ENCODE peak calls at places on chromosome X, in ten cellular contexts. C, G, E, X, D, H, Z, R, Q and B are unnamed samples.

GRCh38 chrX:41258871-41259270 is 75.1 kb upstream of the DDX3X start:
- DNase-seq in C (no peak), E (no peak), D (no peak), R (no peak), G (no peak), Z (no peak), Q (no peak), H (peak; percentile 37), X (no peak), B (no peak)

GRCh38 chrX:74835566-74835965 is 89.7 kb downstream of the NEXMIF start:
- DNase-seq in C (no peak), Q (no peak), H (no peak), Z (no peak), D (no peak), E (no peak), G (no peak), R (no peak), X (no peak), B (no peak)

GRCh38 chrX:101958139-101958538 is 26.3 kb upstream of the ZMAT1 start:
- DNase-seq in C (no peak), X (no peak), D (no peak), Z (no peak), R (no peak), Q (no peak), H (no peak), G (no peak), E (no peak), B (no peak)

GRCh38 chrX:7191681-7192110 is 43.7 kb upstream of the PUDP start:
- DNase-seq in C (no peak), H (no peak), G (no peak), X (no peak), E (no peak), Q (no peak), D (no peak), R (no peak), Z (no peak), B (no peak)

GRCh38 chrX:68895339-68896250 is 66.8 kb downstream of the EFNB1 start:
- DNase-seq in H (peak; percentile 66), Q (peak; percentile 52), C (no peak), G (peak; percentile 45), D (no peak), E (peak; percentile 40), Z (no peak), R (no peak), X (no peak), B (no peak)

GRCh38 chrX:115606861-115607260 is 45.9 kb downstream of the PLS3 start:
- DNase-seq in X (no peak), E (no peak), H (no peak), D (no peak), Z (no peak), Q (no peak), C (no peak), R (no peak), G (no peak), B (no peak)

GRCh38 chrX:27435031-27435430 is 28.1 kb downstream of the PPP4R3C start:
- DNase-seq in Q (no peak), D (no peak), Z (no peak), H (no peak), R (no peak), X (no peak), E (no peak), G (no peak), C (no peak), B (no peak)

GRCh38 chrX:17738737-17739535 is 1.6 kb downstream of the SCML1 start:
- DNase-seq in R (no peak), G (no peak), X (no peak), H (peak; percentile 1), E (no peak), D (no peak), Z (no peak), C (no peak), Q (no peak), B (no peak)

GRCh38 chrX:111869639-111870034 is 6.3 kb upstream of the TRPC5OS start:
- DNase-seq in Q (peak; percentile 13), G (peak; percentile 5), D (no peak), E (peak; percentile 9), X (no peak), Z (peak; percentile 21), H (peak; percentile 57), C (peak; percentile 8), R (no peak), B (peak; percentile 24)

GRCh38 chrX:67543818-67544217 is at the start of gene AR:
- DNase-seq in D (peak; percentile 83), E (peak; percentile 66), G (no peak), X (no peak), C (no peak), Z (no peak), H (peak; percentile 55), Q (no peak), R (peak; percentile 72), B (no peak)

GRCh38 chrX:153772608-153773217 is 8.1 kb upstream of the SRPK3 start:
- DNase-seq in Q (no peak), H (no peak), Z (no peak), E (peak; percentile 3), D (peak; percentile 35), R (no peak), C (no peak), G (no peak), X (no peak), B (no peak)

GRCh38 chrX:154460326-154460725 is 2.2 kb downstream of the PLXNA3 start:
- DNase-seq in R (no peak), Z (no peak), X (no peak), C (no peak), Q (no peak), D (no peak), E (no peak), H (no peak), G (no peak), B (no peak)

GRCh38 chrX:20459410-20460350 is 193.0 kb upstream of the RPS6KA3 start:
- DNase-seq in C (no peak), R (no peak), Q (no peak), G (no peak), E (no peak), Z (no peak), X (no peak), D (no peak), H (no peak), B (no peak)

GRCh38 chrX:68428431-68428830 is 4.9 kb downstream of the OPHN1 start:
- DNase-seq in Z (no peak), Q (no peak), X (no peak), G (peak; percentile 41), C (no peak), R (no peak), H (peak; percentile 20), D (no peak), E (no peak), B (no peak)

GRCh38 chrX:106999002-106999975 is 723 bp downstream of the MORC4 start:
- DNase-seq in R (peak; percentile 40), Z (peak; percentile 11), X (peak; percentile 24), G (peak; percentile 34), Q (no peak), D (peak; percentile 69), C (peak; percentile 7), E (peak; percentile 29), H (peak; percentile 64), B (no peak)
- TF ChIP-seq CTCF in R (peak; percentile 55), Z (peak; percentile 37), X (no peak), G (peak; percentile 66), Q (peak; percentile 47), D (peak; percentile 55), C (peak; percentile 49), E (peak; percentile 60), H (peak; percentile 54), B (peak; percentile 47)

GRCh38 chrX:6052111-6052745 is 176.4 kb downstream of the NLGN4X start:
- DNase-seq in R (no peak), X (no peak), C (no peak), Q (no peak), H (no peak), Z (no peak), E (no peak), G (no peak), D (no peak), B (no peak)
- TF ChIP-seq CTCF in R (no peak), X (no peak), C (no peak), Q (no peak), H (no peak), Z (no peak), E (no peak), G (no peak), D (no peak), B (no peak)

GRCh38 chrX:39477031-39477430 is 620.7 kb downstream of the BCOR start:
- DNase-seq in E (no peak), G (no peak), H (no peak), Z (no peak), X (no peak), D (no peak), C (no peak), R (no peak), Q (no peak), B (no peak)

GRCh38 chrX:39476596-39476995 is 621.2 kb downstream of the BCOR start:
- DNase-seq in D (no peak), C (no peak), G (no peak), R (peak; percentile 18), Q (no peak), Z (no peak), E (peak; percentile 33), X (no peak), H (no peak), B (no peak)

GRCh38 chrX:39479856-39480255 is 617.9 kb downstream of the BCOR start:
- DNase-seq in H (no peak), X (no peak), G (no peak), R (no peak), Z (no peak), E (no peak), C (no peak), Q (no peak), D (no peak), B (no peak)

GRCh38 chrX:39475372-39475771 is 622.4 kb downstream of the BCOR start:
- DNase-seq in Q (no peak), C (no peak), E (no peak), G (no peak), R (no peak), D (no peak), H (no peak), Z (no peak), X (no peak), B (no peak)

DNA sequence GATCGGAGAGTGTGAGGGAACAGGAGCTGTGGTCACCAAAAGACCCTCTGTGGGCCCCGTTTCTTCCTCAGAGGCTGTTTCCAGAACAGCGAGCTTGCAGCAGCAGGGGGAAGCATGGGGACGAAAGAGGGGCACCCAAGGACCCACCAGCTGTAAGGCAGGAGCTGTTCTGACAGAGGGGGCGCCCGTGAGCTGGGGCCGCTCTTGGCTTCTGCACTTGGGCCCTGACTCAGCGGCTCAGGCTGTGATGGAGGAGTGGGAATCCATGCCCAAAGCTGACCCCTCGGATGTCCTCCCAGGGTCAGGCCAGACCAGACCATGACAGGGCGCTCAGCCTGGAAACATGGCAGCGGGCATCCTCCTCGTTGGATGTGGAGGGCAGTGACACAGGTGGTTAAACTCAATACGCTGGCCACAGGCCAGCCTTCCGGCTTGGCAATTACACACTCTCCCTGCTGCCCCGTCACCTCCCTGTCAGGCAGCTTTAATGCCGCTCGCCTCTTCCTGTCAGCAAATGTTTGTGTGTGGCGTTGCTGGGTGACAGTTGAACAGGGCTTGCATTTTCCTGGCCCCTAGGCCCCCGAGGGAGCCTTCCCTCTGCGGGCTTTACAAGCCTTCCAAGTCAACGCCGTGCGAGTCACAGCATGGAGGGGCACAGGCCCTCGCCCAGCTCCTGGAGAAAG is 620.2 kb downstream of the BCOR start:
- DNase-seq in Z (no peak), D (peak; percentile 65), C (no peak), H (peak; percentile 64), E (peak; percentile 66), G (no peak), R (peak; percentile 79), Q (no peak), X (no peak), B (peak; percentile 15)
- TF ChIP-seq CTCF in Z (peak; percentile 37), D (no peak), C (no peak), H (peak; percentile 24), E (peak; percentile 33), G (no peak), R (peak; percentile 34), Q (no peak), X (no peak), B (peak; percentile 41)

GRCh38 chrX:76538860-76539259 is 111.3 kb downstream of the MAGEE1 start:
- DNase-seq in H (no peak), D (no peak), Q (no peak), Z (no peak), C (no peak), E (no peak), G (no peak), R (no peak), X (no peak), B (no peak)
- TF ChIP-seq CTCF in H (no peak), D (no peak), Q (no peak), Z (no peak), C (no peak), E (no peak), G (no peak), R (no peak), X (no peak), B (no peak)